ENCODE peak calls at places on chromosomes 12 and 14, in five cellular contexts. One of them, this sample, is unnamed.
A peak's percentile ranks its signal among the peaks of the same experiment; 100 is the strongest.

GRCh38 chr12:48933664-48934311 is 8.5 kb upstream of the FKBP11 start:
- DNase-seq in K562: no peak
- DNase-seq in GM23248: no peak
- DNase-seq in HCT116: no peak
- DNase-seq in DND-41: peak; percentile 17
- DNase-seq in this sample: no peak

GRCh38 chr12:128823216-128823915 is 392 bp downstream of the SLC15A4 start:
- DNase-seq in K562: peak; percentile 45
- DNase-seq in GM23248: no peak
- DNase-seq in HCT116: no peak
- DNase-seq in DND-41: no peak
- DNase-seq in this sample: peak; percentile 48

GRCh38 chr12:89353188-89353822 is 1.0 kb upstream of the DUSP6 start:
- DNase-seq in K562: no peak
- DNase-seq in GM23248: peak; percentile 75
- DNase-seq in HCT116: peak; percentile 31
- DNase-seq in DND-41: peak; percentile 67
- DNase-seq in this sample: no peak

GRCh38 chr14:79248771-79249170 is 962.5 kb downstream of the DIO2 start:
- DNase-seq in K562: no peak
- DNase-seq in GM23248: no peak
- DNase-seq in HCT116: no peak
- DNase-seq in DND-41: no peak
- DNase-seq in this sample: no peak

GRCh38 chr12:55637467-55637866 is 775 bp downstream of the OR10P1 start:
- DNase-seq in K562: no peak
- DNase-seq in GM23248: no peak
- DNase-seq in HCT116: no peak
- DNase-seq in DND-41: peak; percentile 78
- DNase-seq in this sample: no peak

GRCh38 chr14:81776531-81776930 is 242.9 kb upstream of the SEL1L start:
- DNase-seq in K562: no peak
- DNase-seq in GM23248: no peak
- DNase-seq in HCT116: no peak
- DNase-seq in DND-41: no peak
- DNase-seq in this sample: no peak

GRCh38 chr14:26522985-26523384 is 74.8 kb downstream of the NOVA1 start:
- DNase-seq in K562: no peak
- DNase-seq in GM23248: peak; percentile 86
- DNase-seq in HCT116: no peak
- DNase-seq in DND-41: no peak
- DNase-seq in this sample: no peak

GRCh38 chr12:58847876-58848600 is 72.3 kb downstream of the LRIG3 start:
- DNase-seq in K562: no peak
- DNase-seq in GM23248: no peak
- DNase-seq in HCT116: no peak
- DNase-seq in DND-41: no peak
- DNase-seq in this sample: peak; percentile 45

GRCh38 chr14:100709252-100709955 is 17.3 kb upstream of the DLK1 start:
- DNase-seq in K562: no peak
- DNase-seq in GM23248: peak; percentile 48
- DNase-seq in HCT116: no peak
- DNase-seq in DND-41: peak; percentile 46
- DNase-seq in this sample: no peak

GRCh38 chr12:18897816-18898215 is 159.9 kb downstream of the CAPZA3 start:
- DNase-seq in K562: no peak
- DNase-seq in GM23248: peak; percentile 21
- DNase-seq in HCT116: no peak
- DNase-seq in DND-41: no peak
- DNase-seq in this sample: no peak

GRCh38 chr12:117059156-117059555 is 40.1 kb downstream of the TESC start:
- DNase-seq in K562: no peak
- DNase-seq in GM23248: no peak
- DNase-seq in HCT116: no peak
- DNase-seq in DND-41: no peak
- DNase-seq in this sample: no peak

GRCh38 chr14:65354715-65355114 is 57.8 kb upstream of the FUT8 start:
- DNase-seq in K562: no peak
- DNase-seq in GM23248: no peak
- DNase-seq in HCT116: no peak
- DNase-seq in DND-41: no peak
- DNase-seq in this sample: peak; percentile 9

DNA sequence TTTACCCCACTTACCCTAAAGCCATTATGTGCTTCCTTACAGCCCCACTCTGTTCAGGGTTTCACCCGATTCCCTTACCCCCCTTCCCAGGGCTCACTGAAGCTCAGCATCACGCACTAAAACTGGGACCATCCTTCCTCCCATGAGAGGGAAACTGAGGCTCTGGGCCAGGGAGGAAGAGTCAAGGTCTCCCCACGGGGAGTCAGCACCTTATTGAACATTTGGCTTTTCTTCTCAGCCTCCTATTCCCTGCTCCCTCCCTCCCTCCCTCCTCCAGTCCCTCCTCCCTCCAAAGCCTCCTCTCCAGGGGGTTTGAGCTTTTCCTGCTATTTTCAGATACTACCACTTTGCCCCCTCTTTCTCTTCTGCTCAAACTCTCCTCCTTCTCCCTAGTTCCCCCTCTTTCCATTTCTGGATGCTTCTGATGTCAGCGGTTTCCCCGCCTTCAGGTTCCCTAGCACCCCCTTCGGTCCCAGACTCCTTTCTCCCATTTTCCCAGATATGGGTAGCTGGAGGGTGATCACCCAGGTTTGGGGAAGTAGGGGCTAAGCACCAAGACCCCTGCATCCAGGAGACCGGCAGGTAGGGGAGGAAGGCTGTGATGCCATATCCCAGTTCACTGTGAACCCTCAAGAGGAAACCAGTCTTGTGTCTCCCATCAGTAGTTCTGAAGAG is 977 bp downstream of the GPR162 start:
- DNase-seq in K562: no peak
- DNase-seq in GM23248: no peak
- DNase-seq in HCT116: no peak
- DNase-seq in DND-41: no peak
- DNase-seq in this sample: no peak
- TF ChIP-seq EZH2 in K562: no peak
- TF ChIP-seq EZH2 in GM23248: no peak
- TF ChIP-seq EZH2 in HCT116: no peak
- TF ChIP-seq EZH2 in DND-41: no peak
- TF ChIP-seq EZH2 in this sample: no peak

DNA sequence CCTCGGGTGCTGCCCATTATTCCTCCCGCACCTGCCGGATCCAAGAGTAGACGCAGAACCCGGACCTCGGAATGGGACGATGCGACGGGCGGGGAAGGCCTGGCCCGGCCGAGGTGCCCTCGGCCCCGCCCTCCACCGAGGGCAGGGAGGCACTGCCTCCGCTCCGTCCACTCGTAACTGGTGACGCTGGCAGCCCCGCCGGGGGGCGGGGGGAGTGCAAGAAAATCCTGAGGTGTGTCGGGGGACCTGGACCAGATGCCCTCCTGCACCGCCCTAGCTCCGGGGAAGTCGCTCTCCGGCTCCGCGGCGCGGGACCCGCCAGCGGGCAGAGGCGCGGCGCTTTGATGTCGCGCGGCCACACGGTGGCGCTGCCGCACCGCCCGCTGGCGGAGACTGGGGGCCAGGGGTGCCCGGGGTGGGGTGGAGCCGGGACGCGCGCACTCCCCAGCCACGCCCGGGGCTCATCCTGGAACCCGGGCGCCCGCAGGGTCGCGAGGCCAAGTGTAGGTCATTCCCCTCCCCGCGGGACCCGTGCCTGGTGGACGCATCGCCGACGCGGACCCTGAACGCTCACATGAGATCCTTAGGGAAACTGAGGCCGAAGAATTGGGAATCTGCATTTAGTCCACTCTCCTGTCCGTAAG is 202.8 kb downstream of the TTC8 start:
- DNase-seq in K562: peak; percentile 72
- DNase-seq in GM23248: peak; percentile 69
- DNase-seq in HCT116: peak; percentile 13
- DNase-seq in DND-41: no peak
- DNase-seq in this sample: peak; percentile 36
- TF ChIP-seq EZH2 in K562: no peak
- TF ChIP-seq EZH2 in GM23248: no peak
- TF ChIP-seq EZH2 in HCT116: no peak
- TF ChIP-seq EZH2 in DND-41: no peak
- TF ChIP-seq EZH2 in this sample: no peak

GRCh38 chr12:46800160-46800559 is 25.6 kb downstream of the SLC38A4 start:
- DNase-seq in K562: no peak
- DNase-seq in GM23248: no peak
- DNase-seq in HCT116: no peak
- DNase-seq in DND-41: no peak
- DNase-seq in this sample: no peak
- TF ChIP-seq EZH2 in K562: no peak
- TF ChIP-seq EZH2 in GM23248: no peak
- TF ChIP-seq EZH2 in HCT116: no peak
- TF ChIP-seq EZH2 in DND-41: no peak
- TF ChIP-seq EZH2 in this sample: no peak

GRCh38 chr14:54116972-54117371 is 160.3 kb upstream of the BMP4 start:
- DNase-seq in K562: no peak
- DNase-seq in GM23248: peak; percentile 87
- DNase-seq in HCT116: no peak
- DNase-seq in DND-41: no peak
- DNase-seq in this sample: peak; percentile 83

GRCh38 chr14:54117924-54118323 is 161.3 kb upstream of the BMP4 start:
- DNase-seq in K562: no peak
- DNase-seq in GM23248: no peak
- DNase-seq in HCT116: no peak
- DNase-seq in DND-41: no peak
- DNase-seq in this sample: no peak

GRCh38 chr14:54116163-54116562 is 159.5 kb upstream of the BMP4 start:
- DNase-seq in K562: no peak
- DNase-seq in GM23248: no peak
- DNase-seq in HCT116: no peak
- DNase-seq in DND-41: no peak
- DNase-seq in this sample: no peak

GRCh38 chr14:54114941-54115340 is 158.3 kb upstream of the BMP4 start:
- DNase-seq in K562: no peak
- DNase-seq in GM23248: no peak
- DNase-seq in HCT116: no peak
- DNase-seq in DND-41: no peak
- DNase-seq in this sample: no peak

DNA sequence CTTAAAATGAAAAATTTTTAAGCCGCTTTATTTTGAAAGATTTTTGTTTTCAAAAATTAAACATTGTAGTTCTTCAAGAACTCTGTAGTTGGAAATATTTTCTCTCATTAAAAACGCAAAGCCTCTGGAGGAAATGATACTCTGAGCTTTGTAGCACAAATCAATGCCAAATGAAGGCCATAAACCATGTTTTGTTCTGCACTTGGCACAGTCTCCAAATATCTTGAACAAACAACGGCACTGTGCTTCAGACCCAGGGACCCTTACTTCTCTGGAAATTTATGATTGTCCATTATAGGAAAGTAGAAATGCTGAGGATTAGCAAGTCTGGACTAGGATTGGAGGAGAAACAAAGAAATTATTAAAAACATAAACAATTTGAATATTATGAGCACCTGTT is 160.8 kb upstream of the BMP4 start:
- DNase-seq in K562: no peak
- DNase-seq in GM23248: no peak
- DNase-seq in HCT116: no peak
- DNase-seq in DND-41: no peak
- DNase-seq in this sample: no peak
- TF ChIP-seq EZH2 in K562: no peak
- TF ChIP-seq EZH2 in GM23248: no peak
- TF ChIP-seq EZH2 in HCT116: no peak
- TF ChIP-seq EZH2 in DND-41: no peak
- TF ChIP-seq EZH2 in this sample: no peak

This sample was measured in mammary epithelial cell.